ENCODE peak calls at places on chromosome 19, in six cellular contexts. T is CD8-positive, alpha-beta memory T cell; N is cardiac muscle cell; Z is neuronal stem cell; Y is SK-N-SH; C is Panc1. G is an unnamed sample. For H3K27me3, the result is how much of the 10 kb centered on the place peaks cover.

GRCh38 chr19:37218592-37218935 is 550 bp downstream of the ZNF383 start:
- DNase-seq in T (no peak), N (no peak), Z (no peak), Y (peak), C (no peak), G (no peak)

GRCh38 chr19:41426952-41427646 is at the start of gene B3GNT8:
- DNase-seq in T (no peak), N (peak), Z (peak), Y (peak), C (no peak), G (peak)

GRCh38 chr19:9547870-9548269 is 9.4 kb upstream of the ZNF426 start:
- DNase-seq in T (no peak), N (no peak), Z (no peak), Y (no peak), C (no peak), G (no peak)

GRCh38 chr19:37551123-37551993 is 43.2 kb downstream of the ZNF571 start:
- DNase-seq in T (peak), N (no peak), Z (no peak), Y (peak), C (no peak), G (peak)

GRCh38 chr19:58479736-58480480 is 3.8 kb downstream of the ZNF446 start:
- DNase-seq in T (no peak), N (no peak), Z (no peak), Y (no peak), C (no peak), G (no peak)

GRCh38 chr19:1455002-1455335 is 5.0 kb downstream of the APC2 start:
- DNase-seq in T (no peak), N (no peak), Z (no peak), Y (no peak), C (no peak), G (no peak)

GRCh38 chr19:42467437-42467760 is 24.7 kb upstream of the CXCL17 start:
- DNase-seq in T (no peak), N (no peak), Z (no peak), Y (no peak), C (no peak), G (no peak)

GRCh38 chr19:1062387-1063029 is 4.5 kb upstream of the ARHGAP45 start:
- DNase-seq in T (no peak), N (no peak), Z (no peak), Y (peak), C (no peak), G (no peak)

GRCh38 chr19:37691881-37692504 is 27.6 kb downstream of the ZNF607 start:
- DNase-seq in T (peak), N (peak), Z (peak), Y (peak), C (no peak), G (peak)

GRCh38 chr19:50293263-50294004 is 35.7 kb downstream of the KCNC3 start:
- DNase-seq in T (no peak), N (no peak), Z (no peak), Y (no peak), C (no peak), G (no peak)

GRCh38 chr19:5691205-5691929 is 1.3 kb downstream of the RPL36 start:
- DNase-seq in T (peak), N (no peak), Z (no peak), Y (peak), C (no peak), G (no peak)

GRCh38 chr19:50432221-50432626 is 468 bp upstream of the MYBPC2 start:
- DNase-seq in T (no peak), N (peak), Z (peak), Y (no peak), C (no peak), G (no peak)

GRCh38 chr19:42421591-42422031 is 5.6 kb downstream of the LIPE start:
- DNase-seq in T (no peak), N (no peak), Z (no peak), Y (no peak), C (no peak), G (no peak)

DNA sequence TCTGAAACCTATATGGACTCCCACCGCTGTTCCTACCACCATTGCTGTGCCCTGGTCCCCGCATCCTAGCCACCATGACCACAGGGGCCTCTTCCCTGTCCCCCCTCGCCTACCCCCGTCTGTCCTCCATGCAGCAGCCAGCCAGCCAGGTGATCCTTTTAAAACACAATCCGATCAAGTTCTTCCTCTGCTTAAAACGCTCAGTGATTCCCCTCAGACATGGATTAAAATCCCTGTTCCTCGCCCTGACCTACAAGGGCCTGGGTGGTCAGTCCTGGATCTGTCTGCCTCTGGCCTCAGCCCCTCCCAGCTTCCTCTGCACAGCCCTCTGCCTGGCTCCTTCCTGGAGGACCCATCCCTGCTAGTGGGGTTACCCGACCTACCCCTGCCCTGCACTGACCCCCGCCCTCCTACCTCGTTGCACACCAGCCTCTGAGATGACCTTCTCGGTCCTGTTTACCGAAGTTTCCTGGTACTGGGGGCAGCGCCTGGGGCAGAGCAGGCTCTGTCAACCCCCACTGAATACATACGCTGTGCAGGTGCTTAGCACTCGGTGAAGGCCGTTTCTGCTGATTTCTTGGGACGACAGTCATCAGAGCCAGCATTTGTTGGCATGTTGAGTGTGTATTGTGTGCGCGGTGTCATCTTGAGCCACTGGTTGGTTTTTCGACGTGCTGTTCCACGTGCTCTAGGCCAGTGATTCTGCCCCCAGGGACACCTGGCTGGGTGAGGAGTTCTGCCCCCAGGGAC is 14.7 kb upstream of the LENG8 start:
- DNase-seq in T (no peak), N (no peak), Z (no peak), Y (peak), C (no peak), G (no peak)
- H3K4me3 ChIP-seq in T (no peak), N (no peak), Z (no peak), Y (no peak), C (no peak), G (no peak)

GRCh38 chr19:39261704-39262103 is 6.5 kb upstream of the IFNL2 start:
- DNase-seq in T (no peak), N (no peak), Z (no peak), Y (no peak), C (no peak), G (no peak)

GRCh38 chr19:39253374-39254149 is 4.9 kb upstream of the IFNL4 start:
- DNase-seq in T (no peak), N (no peak), Z (no peak), Y (no peak), C (no peak), G (no peak)

GRCh38 chr19:39252458-39252857 is 3.8 kb upstream of the IFNL4 start:
- DNase-seq in T (no peak), N (no peak), Z (no peak), Y (peak), C (no peak), G (no peak)

GRCh38 chr19:39254539-39255345 is 6.1 kb upstream of the IFNL4 start:
- DNase-seq in T (no peak), N (no peak), Z (no peak), Y (no peak), C (no peak), G (no peak)

DNA sequence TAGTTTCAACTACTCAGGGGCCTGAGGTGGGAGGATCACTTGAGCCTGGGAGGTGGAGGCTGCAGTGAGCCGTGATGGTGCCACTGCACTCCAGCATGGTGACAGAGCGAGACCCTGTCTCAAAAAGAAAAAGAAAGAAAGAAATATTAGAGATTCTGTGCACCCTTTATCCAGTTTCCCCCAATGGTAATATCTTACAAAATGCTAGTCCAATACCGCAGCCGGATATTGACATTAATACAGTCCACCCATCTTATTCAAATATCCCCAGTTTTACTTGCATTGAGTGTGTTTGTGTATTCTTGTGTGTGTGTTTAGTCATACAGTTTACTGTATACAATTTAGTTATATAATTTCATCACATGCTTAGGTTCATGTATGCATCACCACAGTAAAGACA is 8.6 kb upstream of the IFNL4 start:
- DNase-seq in T (no peak), N (no peak), Z (no peak), Y (no peak), C (no peak), G (no peak)
- H3K27me3 ChIP-seq in T (under half), N (under half), Z (under half), Y (under half), C (under half), G (under half)

GRCh38 chr19:31316201-31316951 is 32.9 kb downstream of the TSHZ3 start:
- DNase-seq in T (no peak), N (no peak), Z (peak), Y (no peak), C (no peak), G (no peak)
- H3K4me3 ChIP-seq in T (no peak), N (no peak), Z (no peak), Y (no peak), C (no peak), G (no peak)

DNA sequence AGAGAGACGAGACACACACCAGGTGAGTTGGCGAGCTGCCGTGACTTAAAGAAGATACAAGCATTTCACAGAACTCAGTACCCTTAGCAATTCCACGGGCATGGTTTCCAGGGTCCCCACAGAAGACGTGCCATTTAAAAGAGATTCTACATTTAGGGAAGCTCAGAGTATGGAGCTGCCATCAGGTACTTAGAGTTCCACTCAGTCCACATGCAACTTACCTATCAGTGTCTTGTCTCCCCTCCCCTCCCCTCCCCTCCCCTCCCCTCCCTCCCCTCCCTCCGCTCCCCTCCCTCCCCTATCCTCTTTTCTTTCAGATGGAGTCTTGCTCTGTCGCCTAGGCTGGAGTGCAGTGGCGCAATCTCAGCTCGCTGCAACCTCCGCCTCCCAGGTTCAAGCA is 12.2 kb downstream of the ZNF30 start:
- DNase-seq in T (no peak), N (no peak), Z (no peak), Y (no peak), C (no peak), G (no peak)
- H3K27me3 ChIP-seq in T (under half), N (under half), Z (under half), Y (under half), C (under half), G (under half)

DNA sequence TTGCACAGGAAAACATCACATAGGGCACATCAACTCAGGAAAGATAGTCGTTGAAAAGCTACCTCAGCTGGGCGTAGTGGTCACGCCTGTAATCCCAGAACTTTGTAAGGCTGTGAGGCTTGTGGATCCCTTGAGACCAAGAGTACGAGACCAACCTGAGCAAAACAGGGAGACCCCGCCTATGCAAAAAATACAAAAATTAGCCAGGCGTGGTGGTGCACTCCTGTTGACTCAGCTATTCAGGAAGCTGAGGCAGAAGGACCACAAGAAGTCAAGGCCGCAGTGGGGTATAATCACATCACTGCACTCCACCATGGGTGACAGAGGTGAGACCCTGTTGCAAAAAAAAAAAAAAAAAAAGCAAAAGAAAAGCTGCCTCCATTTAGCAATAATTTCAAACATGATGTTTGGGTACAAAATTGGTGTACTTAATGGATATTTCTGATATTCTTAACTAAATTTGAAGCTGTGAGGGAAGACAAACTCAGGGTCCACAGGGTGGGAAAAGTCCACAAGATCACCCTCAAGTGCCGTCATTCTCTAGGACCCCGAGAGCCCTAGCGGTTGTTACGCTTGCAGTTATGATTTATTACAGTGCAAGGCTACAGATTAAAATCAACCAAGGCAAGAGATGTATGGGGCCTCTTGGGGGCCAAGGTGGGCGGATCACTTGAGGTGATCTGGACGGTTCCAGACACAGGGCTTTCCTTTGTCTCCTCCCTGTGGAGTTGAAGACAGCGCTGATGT is 42.5 kb upstream of the LDLR start:
- DNase-seq in T (no peak), N (no peak), Z (no peak), Y (no peak), C (no peak), G (no peak)
- H3K4me3 ChIP-seq in T (no peak), N (no peak), Z (no peak), Y (no peak), C (no peak), G (no peak)